ENCODE peak calls at places on chromosomes 4 and X, in five cellular contexts. One of them, this sample, is unnamed.

GRCh38 chr4:42786350-42787070 is 106.0 kb upstream of the GRXCR1 start:
- DNase-seq in Calu3: no peak
- DNase-seq in stimulated activated naive CD8-positive, alpha-beta T cell treated with anti-CD3 and anti-CD28 coated beads, Interleukin-15, amount 100 ng/mL, for 72 hours: no peak
- DNase-seq in progenitor cell of endocrine pancreas: no peak
- DNase-seq in ovary: no peak
- DNase-seq in this sample: no peak

GRCh38 chr4:101944649-101945048 is 154.1 kb downstream of the BANK1 start:
- DNase-seq in ovary: no peak
- DNase-seq in progenitor cell of endocrine pancreas: no peak
- DNase-seq in stimulated activated naive CD8-positive, alpha-beta T cell treated with anti-CD3 and anti-CD28 coated beads, Interleukin-15, amount 100 ng/mL, for 72 hours: no peak
- DNase-seq in Calu3: no peak
- DNase-seq in this sample: no peak

GRCh38 chr4:145829629-145830395 is 108.8 kb downstream of the ZNF827 start:
- DNase-seq in ovary: no peak
- DNase-seq in stimulated activated naive CD8-positive, alpha-beta T cell treated with anti-CD3 and anti-CD28 coated beads, Interleukin-15, amount 100 ng/mL, for 72 hours: peak
- DNase-seq in progenitor cell of endocrine pancreas: no peak
- DNase-seq in Calu3: no peak
- DNase-seq in this sample: peak

GRCh38 chrX:138775501-138775900 is 64.0 kb upstream of the FGF13 start:
- DNase-seq in ovary: no peak
- DNase-seq in progenitor cell of endocrine pancreas: no peak
- DNase-seq in Calu3: no peak
- DNase-seq in stimulated activated naive CD8-positive, alpha-beta T cell treated with anti-CD3 and anti-CD28 coated beads, Interleukin-15, amount 100 ng/mL, for 72 hours: no peak
- DNase-seq in this sample: no peak

GRCh38 chr4:107901213-107901934 is 30.0 kb upstream of the CYP2U1 start:
- DNase-seq in progenitor cell of endocrine pancreas: no peak
- DNase-seq in stimulated activated naive CD8-positive, alpha-beta T cell treated with anti-CD3 and anti-CD28 coated beads, Interleukin-15, amount 100 ng/mL, for 72 hours: no peak
- DNase-seq in Calu3: no peak
- DNase-seq in ovary: no peak
- DNase-seq in this sample: no peak

GRCh38 chrX:131271826-131272225 is 17.3 kb downstream of the IGSF1 start:
- DNase-seq in ovary: no peak
- DNase-seq in Calu3: no peak
- DNase-seq in stimulated activated naive CD8-positive, alpha-beta T cell treated with anti-CD3 and anti-CD28 coated beads, Interleukin-15, amount 100 ng/mL, for 72 hours: no peak
- DNase-seq in progenitor cell of endocrine pancreas: no peak
- DNase-seq in this sample: no peak

GRCh38 chr4:94595880-94596483 is 144.2 kb downstream of the PDLIM5 start:
- DNase-seq in stimulated activated naive CD8-positive, alpha-beta T cell treated with anti-CD3 and anti-CD28 coated beads, Interleukin-15, amount 100 ng/mL, for 72 hours: no peak
- DNase-seq in Calu3: no peak
- DNase-seq in progenitor cell of endocrine pancreas: no peak
- DNase-seq in ovary: no peak
- DNase-seq in this sample: no peak

GRCh38 chr4:102710986-102711385 is 49.8 kb downstream of the MANBA start:
- DNase-seq in stimulated activated naive CD8-positive, alpha-beta T cell treated with anti-CD3 and anti-CD28 coated beads, Interleukin-15, amount 100 ng/mL, for 72 hours: no peak
- DNase-seq in Calu3: no peak
- DNase-seq in progenitor cell of endocrine pancreas: no peak
- DNase-seq in ovary: no peak
- DNase-seq in this sample: no peak

GRCh38 chr4:52961666-52962412 is 99.7 kb downstream of the RASL11B start:
- DNase-seq in Calu3: no peak
- DNase-seq in ovary: no peak
- DNase-seq in progenitor cell of endocrine pancreas: no peak
- DNase-seq in stimulated activated naive CD8-positive, alpha-beta T cell treated with anti-CD3 and anti-CD28 coated beads, Interleukin-15, amount 100 ng/mL, for 72 hours: no peak
- DNase-seq in this sample: no peak

GRCh38 chr4:11250510-11250909 is 178.2 kb downstream of the HS3ST1 start:
- DNase-seq in stimulated activated naive CD8-positive, alpha-beta T cell treated with anti-CD3 and anti-CD28 coated beads, Interleukin-15, amount 100 ng/mL, for 72 hours: no peak
- DNase-seq in ovary: no peak
- DNase-seq in Calu3: no peak
- DNase-seq in progenitor cell of endocrine pancreas: no peak
- DNase-seq in this sample: no peak

GRCh38 chr4:6031831-6032230 is 13.6 kb upstream of the C4orf50 start:
- DNase-seq in progenitor cell of endocrine pancreas: no peak
- DNase-seq in Calu3: no peak
- DNase-seq in stimulated activated naive CD8-positive, alpha-beta T cell treated with anti-CD3 and anti-CD28 coated beads, Interleukin-15, amount 100 ng/mL, for 72 hours: no peak
- DNase-seq in ovary: no peak
- DNase-seq in this sample: no peak

GRCh38 chrX:150968862-150969720 is 14.0 kb upstream of the HMGB3 start:
- DNase-seq in Calu3: no peak
- DNase-seq in stimulated activated naive CD8-positive, alpha-beta T cell treated with anti-CD3 and anti-CD28 coated beads, Interleukin-15, amount 100 ng/mL, for 72 hours: no peak
- DNase-seq in progenitor cell of endocrine pancreas: no peak
- DNase-seq in ovary: no peak
- DNase-seq in this sample: no peak

GRCh38 chr4:5780831-5781480 is 70.0 kb downstream of the EVC start:
- DNase-seq in progenitor cell of endocrine pancreas: no peak
- DNase-seq in ovary: no peak
- DNase-seq in Calu3: no peak
- DNase-seq in stimulated activated naive CD8-positive, alpha-beta T cell treated with anti-CD3 and anti-CD28 coated beads, Interleukin-15, amount 100 ng/mL, for 72 hours: no peak
- DNase-seq in this sample: no peak

GRCh38 chr4:45284400-45285085 is 558.2 kb upstream of the GNPDA2 start:
- DNase-seq in ovary: no peak
- DNase-seq in stimulated activated naive CD8-positive, alpha-beta T cell treated with anti-CD3 and anti-CD28 coated beads, Interleukin-15, amount 100 ng/mL, for 72 hours: no peak
- DNase-seq in Calu3: no peak
- DNase-seq in progenitor cell of endocrine pancreas: no peak
- DNase-seq in this sample: no peak

GRCh38 chr4:174275101-174275500 is 8.4 kb downstream of the FBXO8 start:
- DNase-seq in stimulated activated naive CD8-positive, alpha-beta T cell treated with anti-CD3 and anti-CD28 coated beads, Interleukin-15, amount 100 ng/mL, for 72 hours: no peak
- DNase-seq in Calu3: no peak
- DNase-seq in progenitor cell of endocrine pancreas: no peak
- DNase-seq in ovary: no peak
- DNase-seq in this sample: no peak

GRCh38 chr4:53529025-53529424 is 62.3 kb downstream of the LNX1 start:
- DNase-seq in Calu3: no peak
- DNase-seq in stimulated activated naive CD8-positive, alpha-beta T cell treated with anti-CD3 and anti-CD28 coated beads, Interleukin-15, amount 100 ng/mL, for 72 hours: no peak
- DNase-seq in progenitor cell of endocrine pancreas: no peak
- DNase-seq in ovary: no peak
- DNase-seq in this sample: no peak

GRCh38 chr4:128648021-128648420 is 161.5 kb upstream of the JADE1 start:
- DNase-seq in progenitor cell of endocrine pancreas: no peak
- DNase-seq in stimulated activated naive CD8-positive, alpha-beta T cell treated with anti-CD3 and anti-CD28 coated beads, Interleukin-15, amount 100 ng/mL, for 72 hours: no peak
- DNase-seq in ovary: no peak
- DNase-seq in Calu3: no peak
- DNase-seq in this sample: no peak

GRCh38 chr4:142901166-142901662 is 55.1 kb upstream of the INPP4B start:
- DNase-seq in Calu3: no peak
- DNase-seq in stimulated activated naive CD8-positive, alpha-beta T cell treated with anti-CD3 and anti-CD28 coated beads, Interleukin-15, amount 100 ng/mL, for 72 hours: no peak
- DNase-seq in ovary: no peak
- DNase-seq in progenitor cell of endocrine pancreas: no peak
- DNase-seq in this sample: no peak

GRCh38 chrX:115900425-115900824 is 270.1 kb upstream of the AGTR2 start:
- DNase-seq in ovary: no peak
- DNase-seq in stimulated activated naive CD8-positive, alpha-beta T cell treated with anti-CD3 and anti-CD28 coated beads, Interleukin-15, amount 100 ng/mL, for 72 hours: no peak
- DNase-seq in progenitor cell of endocrine pancreas: no peak
- DNase-seq in Calu3: no peak
- DNase-seq in this sample: no peak

GRCh38 chr4:41533685-41534084 is 4.3 kb upstream of the LIMCH1 start:
- DNase-seq in ovary: no peak
- DNase-seq in progenitor cell of endocrine pancreas: no peak
- DNase-seq in stimulated activated naive CD8-positive, alpha-beta T cell treated with anti-CD3 and anti-CD28 coated beads, Interleukin-15, amount 100 ng/mL, for 72 hours: no peak
- DNase-seq in Calu3: no peak
- DNase-seq in this sample: no peak

GRCh38 chr4:90126805-90127204 is 389 bp upstream of the CCSER1 start:
- DNase-seq in progenitor cell of endocrine pancreas: no peak
- DNase-seq in stimulated activated naive CD8-positive, alpha-beta T cell treated with anti-CD3 and anti-CD28 coated beads, Interleukin-15, amount 100 ng/mL, for 72 hours: no peak
- DNase-seq in Calu3: no peak
- DNase-seq in ovary: no peak
- DNase-seq in this sample: no peak

GRCh38 chrX:85065512-85066198 is 62.0 kb downstream of the APOOL start:
- DNase-seq in Calu3: no peak
- DNase-seq in stimulated activated naive CD8-positive, alpha-beta T cell treated with anti-CD3 and anti-CD28 coated beads, Interleukin-15, amount 100 ng/mL, for 72 hours: no peak
- DNase-seq in progenitor cell of endocrine pancreas: no peak
- DNase-seq in ovary: no peak
- DNase-seq in this sample: no peak

GRCh38 chr4:123284166-123284565 is 112.4 kb upstream of the SPRY1 start:
- DNase-seq in ovary: no peak
- DNase-seq in Calu3: no peak
- DNase-seq in stimulated activated naive CD8-positive, alpha-beta T cell treated with anti-CD3 and anti-CD28 coated beads, Interleukin-15, amount 100 ng/mL, for 72 hours: no peak
- DNase-seq in progenitor cell of endocrine pancreas: no peak
- DNase-seq in this sample: no peak

GRCh38 chrX:49860867-49861535 is 18.3 kb upstream of the USP27X start:
- DNase-seq in progenitor cell of endocrine pancreas: no peak
- DNase-seq in Calu3: no peak
- DNase-seq in stimulated activated naive CD8-positive, alpha-beta T cell treated with anti-CD3 and anti-CD28 coated beads, Interleukin-15, amount 100 ng/mL, for 72 hours: no peak
- DNase-seq in ovary: no peak
- DNase-seq in this sample: no peak

GRCh38 chr4:66266035-66266434 is 595.7 kb upstream of the EPHA5 start:
- DNase-seq in progenitor cell of endocrine pancreas: no peak
- DNase-seq in stimulated activated naive CD8-positive, alpha-beta T cell treated with anti-CD3 and anti-CD28 coated beads, Interleukin-15, amount 100 ng/mL, for 72 hours: no peak
- DNase-seq in Calu3: no peak
- DNase-seq in ovary: no peak
- DNase-seq in this sample: no peak

GRCh38 chrX:39957816-39958561 is 139.8 kb downstream of the BCOR start:
- DNase-seq in progenitor cell of endocrine pancreas: no peak
- DNase-seq in ovary: no peak
- DNase-seq in Calu3: no peak
- DNase-seq in stimulated activated naive CD8-positive, alpha-beta T cell treated with anti-CD3 and anti-CD28 coated beads, Interleukin-15, amount 100 ng/mL, for 72 hours: no peak
- DNase-seq in this sample: no peak

GRCh38 chrX:64885850-64886249 is 90.4 kb downstream of the ZC4H2 start:
- DNase-seq in ovary: no peak
- DNase-seq in stimulated activated naive CD8-positive, alpha-beta T cell treated with anti-CD3 and anti-CD28 coated beads, Interleukin-15, amount 100 ng/mL, for 72 hours: no peak
- DNase-seq in Calu3: no peak
- DNase-seq in progenitor cell of endocrine pancreas: no peak
- DNase-seq in this sample: peak

GRCh38 chr4:53925050-53925605 is 139.3 kb downstream of the CHIC2 start:
- DNase-seq in progenitor cell of endocrine pancreas: no peak
- DNase-seq in Calu3: no peak
- DNase-seq in stimulated activated naive CD8-positive, alpha-beta T cell treated with anti-CD3 and anti-CD28 coated beads, Interleukin-15, amount 100 ng/mL, for 72 hours: no peak
- DNase-seq in ovary: no peak
- DNase-seq in this sample: no peak

This sample was measured in activated naive CD8-positive, alpha-beta T cell treated with anti-CD3 and anti-CD28 coated beads for 36 hours.